ENCODE peak calls at places on chromosomes 16 and 17, in four cellular contexts. One of them, this sample, is unnamed.

GRCh38 chr17:17254026-17254425 is 17.1 kb upstream of the FLCN start:
- DNase-seq in AG09309: peak; percentile 25
- DNase-seq in fibroblast of the aortic adventitia: no peak
- DNase-seq in adrenal gland: no peak
- DNase-seq in this sample: no peak

GRCh38 chr16:69937465-69937951 is 13.6 kb upstream of the CLEC18A start:
- DNase-seq in adrenal gland: no peak
- DNase-seq in fibroblast of the aortic adventitia: no peak
- DNase-seq in AG09309: no peak
- DNase-seq in this sample: no peak

GRCh38 chr16:340370-341091 is 12.0 kb downstream of the AXIN1 start:
- DNase-seq in AG09309: no peak
- DNase-seq in adrenal gland: no peak
- DNase-seq in fibroblast of the aortic adventitia: no peak
- DNase-seq in this sample: no peak

GRCh38 chr17:71432378-71433315 is 688.2 kb upstream of the SOX9 start:
- DNase-seq in fibroblast of the aortic adventitia: no peak
- DNase-seq in adrenal gland: no peak
- DNase-seq in AG09309: no peak
- DNase-seq in this sample: no peak

GRCh38 chr17:18967806-18968744 is 16.1 kb downstream of the SLC5A10 start:
- DNase-seq in AG09309: no peak
- DNase-seq in fibroblast of the aortic adventitia: no peak
- DNase-seq in adrenal gland: no peak
- DNase-seq in this sample: no peak

GRCh38 chr16:23006380-23006779 is 142.9 kb downstream of the USP31 start:
- DNase-seq in AG09309: no peak
- DNase-seq in adrenal gland: no peak
- DNase-seq in fibroblast of the aortic adventitia: no peak
- DNase-seq in this sample: no peak

GRCh38 chr16:84718-85452 is 6.9 kb downstream of the MPG start:
- DNase-seq in adrenal gland: no peak
- DNase-seq in fibroblast of the aortic adventitia: peak; percentile 94
- DNase-seq in AG09309: peak; percentile 83
- DNase-seq in this sample: peak; percentile 77

GRCh38 chr17:77125432-77125901 is 15.3 kb upstream of the SEC14L1 start:
- DNase-seq in fibroblast of the aortic adventitia: peak; percentile 88
- DNase-seq in AG09309: peak; percentile 61
- DNase-seq in adrenal gland: no peak
- DNase-seq in this sample: peak; percentile 92

GRCh38 chr17:30597776-30598288 is 120.6 kb downstream of the GOSR1 start:
- DNase-seq in adrenal gland: no peak
- DNase-seq in AG09309: no peak
- DNase-seq in fibroblast of the aortic adventitia: no peak
- DNase-seq in this sample: no peak

GRCh38 chr16:87344931-87345631 is 27.9 kb upstream of the C16orf95 start:
- DNase-seq in adrenal gland: no peak
- DNase-seq in fibroblast of the aortic adventitia: peak; percentile 20
- DNase-seq in AG09309: no peak
- DNase-seq in this sample: no peak

GRCh38 chr16:67697407-67697806 is 21.7 kb downstream of the GFOD2 start:
- DNase-seq in adrenal gland: no peak
- DNase-seq in AG09309: no peak
- DNase-seq in fibroblast of the aortic adventitia: no peak
- DNase-seq in this sample: no peak

GRCh38 chr17:19940722-19941464 is 36.7 kb downstream of the AKAP10 start:
- DNase-seq in fibroblast of the aortic adventitia: peak; percentile 74
- DNase-seq in AG09309: peak; percentile 49
- DNase-seq in adrenal gland: no peak
- DNase-seq in this sample: no peak

GRCh38 chr16:22240023-22240697 is 34.1 kb downstream of the EEF2K start:
- DNase-seq in adrenal gland: no peak
- DNase-seq in AG09309: no peak
- DNase-seq in fibroblast of the aortic adventitia: peak; percentile 86
- DNase-seq in this sample: no peak

GRCh38 chr17:56393156-56393555 is 200.3 kb upstream of the NOG start:
- DNase-seq in fibroblast of the aortic adventitia: no peak
- DNase-seq in AG09309: no peak
- DNase-seq in adrenal gland: no peak
- DNase-seq in this sample: no peak

GRCh38 chr16:53509906-53510703 is 7.1 kb upstream of the AKTIP start:
- DNase-seq in fibroblast of the aortic adventitia: peak; percentile 83
- DNase-seq in AG09309: no peak
- DNase-seq in adrenal gland: peak; percentile 43
- DNase-seq in this sample: peak; percentile 13

GRCh38 chr17:4483012-4483840 is 15.5 kb upstream of the SPNS2 start:
- DNase-seq in adrenal gland: no peak
- DNase-seq in AG09309: no peak
- DNase-seq in fibroblast of the aortic adventitia: no peak
- DNase-seq in this sample: no peak

GRCh38 chr17:4479340-4479981 is 19.2 kb upstream of the SPNS2 start:
- DNase-seq in adrenal gland: no peak
- DNase-seq in fibroblast of the aortic adventitia: no peak
- DNase-seq in AG09309: no peak
- DNase-seq in this sample: no peak

GRCh38 chr17:4480929-4481898 is 17.5 kb upstream of the SPNS2 start:
- DNase-seq in AG09309: no peak
- DNase-seq in fibroblast of the aortic adventitia: no peak
- DNase-seq in adrenal gland: no peak
- DNase-seq in this sample: no peak

GRCh38 chr17:4479982-4480751 is 18.5 kb upstream of the SPNS2 start:
- DNase-seq in fibroblast of the aortic adventitia: no peak
- DNase-seq in adrenal gland: no peak
- DNase-seq in AG09309: no peak
- DNase-seq in this sample: no peak

GRCh38 chr17:4482338-4483011 is 16.2 kb upstream of the SPNS2 start:
- DNase-seq in adrenal gland: no peak
- DNase-seq in fibroblast of the aortic adventitia: no peak
- DNase-seq in AG09309: no peak
- DNase-seq in this sample: no peak
- H3K4me3 ChIP-seq in adrenal gland: no peak overlapping the region
- H3K4me3 ChIP-seq in fibroblast of the aortic adventitia: no peak overlapping the region
- H3K4me3 ChIP-seq in AG09309: no peak overlapping the region
- H3K4me3 ChIP-seq in this sample: no peak overlapping the region

DNA sequence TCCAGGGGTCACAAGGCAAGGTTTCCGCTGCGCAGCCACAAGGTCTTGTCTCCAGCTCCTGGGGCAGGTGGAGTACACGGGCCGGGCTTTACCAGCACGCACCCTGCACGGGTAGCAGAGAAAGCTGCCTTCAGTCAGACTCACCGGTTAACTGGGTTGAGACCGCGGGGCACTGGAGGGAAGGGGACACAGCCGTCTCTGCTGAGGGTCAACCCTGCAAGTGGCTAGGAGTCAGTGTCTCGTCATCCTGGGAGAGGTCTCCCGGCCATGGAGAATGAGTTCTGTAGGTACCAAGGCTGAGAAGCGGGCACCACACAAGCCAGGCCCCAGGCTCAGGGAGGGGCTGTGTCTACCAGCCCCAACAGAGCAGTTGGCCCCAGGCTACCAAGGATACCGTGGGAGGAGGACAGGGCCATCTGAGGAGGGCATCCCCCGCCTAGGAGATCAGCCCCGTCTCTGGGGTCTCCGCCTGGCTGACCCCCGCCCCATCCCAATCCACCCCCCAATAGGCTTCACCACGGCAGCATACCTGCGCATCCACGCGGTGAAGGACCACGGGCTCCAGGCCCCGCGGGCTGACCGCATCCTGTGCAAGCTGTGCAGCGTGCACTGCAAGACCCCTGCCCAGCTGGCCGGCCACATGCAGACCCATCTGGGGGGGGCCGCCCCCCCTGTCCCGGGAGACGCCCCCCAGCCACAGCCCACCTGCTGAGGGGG is 2.8 kb upstream of the PRRT2 start:
- DNase-seq in AG09309: no peak
- DNase-seq in fibroblast of the aortic adventitia: no peak
- DNase-seq in adrenal gland: no peak
- DNase-seq in this sample: no peak
- H3K4me3 ChIP-seq in AG09309: peak overlapping the region; percentile 74
- H3K4me3 ChIP-seq in fibroblast of the aortic adventitia: peak overlapping the region; percentile 75
- H3K4me3 ChIP-seq in adrenal gland: no peak overlapping the region
- H3K4me3 ChIP-seq in this sample: peak overlapping the region; percentile 64

GRCh38 chr17:36535669-36536081 is 888 bp downstream of the PIGW start:
- DNase-seq in fibroblast of the aortic adventitia: no peak
- DNase-seq in AG09309: no peak
- DNase-seq in adrenal gland: no peak
- DNase-seq in this sample: no peak
- H3K4me3 ChIP-seq in fibroblast of the aortic adventitia: peak overlapping the region; percentile 97
- H3K4me3 ChIP-seq in AG09309: peak overlapping the region; percentile 65
- H3K4me3 ChIP-seq in adrenal gland: peak overlapping the region; percentile 19
- H3K4me3 ChIP-seq in this sample: peak overlapping the region; percentile 84

GRCh38 chr16:17302620-17303019 is 168.1 kb downstream of the XYLT1 start:
- DNase-seq in adrenal gland: no peak
- DNase-seq in AG09309: no peak
- DNase-seq in fibroblast of the aortic adventitia: no peak
- DNase-seq in this sample: no peak
- H3K4me3 ChIP-seq in adrenal gland: no peak overlapping the region
- H3K4me3 ChIP-seq in AG09309: no peak overlapping the region
- H3K4me3 ChIP-seq in fibroblast of the aortic adventitia: no peak overlapping the region
- H3K4me3 ChIP-seq in this sample: no peak overlapping the region

GRCh38 chr17:44354582-44355309 is 8.9 kb downstream of the FAM171A2 start:
- DNase-seq in AG09309: no peak
- DNase-seq in fibroblast of the aortic adventitia: no peak
- DNase-seq in adrenal gland: no peak
- DNase-seq in this sample: no peak
- H3K4me3 ChIP-seq in AG09309: no peak overlapping the region
- H3K4me3 ChIP-seq in fibroblast of the aortic adventitia: no peak overlapping the region
- H3K4me3 ChIP-seq in adrenal gland: no peak overlapping the region
- H3K4me3 ChIP-seq in this sample: no peak overlapping the region

DNA sequence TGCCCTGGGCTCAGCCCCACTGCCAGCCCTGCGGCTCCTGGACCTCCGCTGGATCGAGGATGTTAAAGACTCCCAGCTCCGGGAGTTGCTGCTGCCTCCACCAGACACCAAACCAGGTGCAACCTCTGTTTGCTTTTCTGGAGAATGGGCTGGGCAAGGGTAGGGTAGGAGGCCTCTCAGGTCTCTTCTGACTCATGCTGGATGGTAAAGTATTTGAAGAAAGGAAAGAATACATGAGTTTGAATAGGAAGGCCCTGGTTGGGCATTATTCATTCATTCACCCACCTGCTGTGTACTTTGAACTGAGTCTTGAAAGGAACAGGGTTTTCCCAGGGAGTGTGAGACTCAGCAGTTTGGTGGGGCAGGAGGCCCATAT is 6.5 kb upstream of the ORAI3 start:
- DNase-seq in AG09309: no peak
- DNase-seq in fibroblast of the aortic adventitia: no peak
- DNase-seq in adrenal gland: no peak
- DNase-seq in this sample: no peak
- H3K4me3 ChIP-seq in AG09309: no peak overlapping the region
- H3K4me3 ChIP-seq in fibroblast of the aortic adventitia: no peak overlapping the region
- H3K4me3 ChIP-seq in adrenal gland: no peak overlapping the region
- H3K4me3 ChIP-seq in this sample: no peak overlapping the region